ENCODE peak calls at places on chromosomes 1 and 21, in four cellular contexts. F, T, D and W are unnamed samples.

GRCh38 chr1:39540504-39541031 is 36.0 kb downstream of the PABPC4 start:
- DNase-seq in F (peak), T (peak), D (peak), W (peak)

GRCh38 chr21:19986396-19986795 is 1011.8 kb upstream of the NCAM2 start:
- DNase-seq in F (no peak), T (no peak), D (no peak), W (no peak)

GRCh38 chr1:37795340-37796110 is 1.9 kb downstream of the MANEAL start:
- DNase-seq in F (peak), T (no peak), D (no peak), W (no peak)

GRCh38 chr21:27831177-27831576 is 864.3 kb upstream of the ADAMTS5 start:
- DNase-seq in F (no peak), T (no peak), D (no peak), W (no peak)

GRCh38 chr1:56506314-56506743 is 73.0 kb downstream of the PLPP3 start:
- DNase-seq in F (no peak), T (no peak), D (no peak), W (no peak)

GRCh38 chr1:21278898-21279819 is 11.1 kb downstream of the ECE1 start:
- DNase-seq in F (no peak), T (no peak), D (no peak), W (peak)

GRCh38 chr1:16175610-16176553 is 20.0 kb upstream of the EPHA2 start:
- DNase-seq in F (peak), T (peak), D (peak), W (peak)

GRCh38 chr1:223504741-223505140 is 111.5 kb downstream of the CCDC185 start:
- DNase-seq in F (peak), T (peak), D (no peak), W (no peak)

GRCh38 chr1:23577056-23577985 is 18.0 kb upstream of the ID3 start:
- DNase-seq in F (no peak), T (peak), D (no peak), W (peak)

GRCh38 chr21:22898061-22898460 is 1899.9 kb downstream of the NCAM2 start:
- DNase-seq in F (no peak), T (no peak), D (no peak), W (no peak)

GRCh38 chr21:25179116-25179515 is 428.2 kb downstream of the MRPL39 start:
- DNase-seq in F (no peak), T (peak), D (no peak), W (no peak)

GRCh38 chr1:78284354-78284753 is 206.4 kb upstream of the PTGFR start:
- DNase-seq in F (no peak), T (no peak), D (peak), W (no peak)

GRCh38 chr1:216983823-216984222 is 260.6 kb upstream of the ESRRG start:
- DNase-seq in F (no peak), T (no peak), D (no peak), W (no peak)

GRCh38 chr1:182725264-182725965 is 41.0 kb upstream of the RGS8 start:
- DNase-seq in F (no peak), T (no peak), D (no peak), W (no peak)

GRCh38 chr1:181083842-181084605 is 4.5 kb upstream of the IER5 start:
- DNase-seq in F (peak), T (no peak), D (no peak), W (no peak)

GRCh38 chr1:19737413-19737812 is 62.3 kb downstream of the TMCO4 start:
- DNase-seq in F (no peak), T (no peak), D (no peak), W (no peak)

GRCh38 chr1:22641906-22642636 is 1.4 kb upstream of the C1QC start:
- DNase-seq in F (peak), T (no peak), D (peak), W (peak)

GRCh38 chr1:69929278-69930057 is 275.9 kb downstream of the LRRC40 start:
- DNase-seq in F (no peak), T (no peak), D (no peak), W (no peak)

GRCh38 chr1:232983817-232984567 is 33.6 kb downstream of the NTPCR start:
- DNase-seq in F (no peak), T (no peak), D (no peak), W (no peak)

GRCh38 chr1:79128726-79129125 is 122.2 kb upstream of the ADGRL4 start:
- DNase-seq in F (no peak), T (peak), D (no peak), W (no peak)

GRCh38 chr1:153509729-153510354 is 25.9 kb downstream of the S100A6 start:
- DNase-seq in F (peak), T (no peak), D (no peak), W (no peak)

GRCh38 chr1:104294259-104294658 is 544.6 kb downstream of the AMY1C start:
- DNase-seq in F (no peak), T (no peak), D (no peak), W (no peak)

GRCh38 chr1:111274653-111275052 is 16.0 kb upstream of the CHIA start:
- DNase-seq in F (no peak), T (no peak), D (no peak), W (no peak)

GRCh38 chr1:52460686-52461085 is 56.3 kb downstream of the PRPF38A start:
- DNase-seq in F (no peak), T (no peak), D (no peak), W (no peak)

GRCh38 chr21:38377165-38378093 is 120.6 kb downstream of the KCNJ15 start:
- DNase-seq in F (no peak), T (no peak), D (peak), W (no peak)

GRCh38 chr1:230495891-230496385 is 69.8 kb upstream of the PGBD5 start:
- DNase-seq in F (no peak), T (no peak), D (peak), W (no peak)

GRCh38 chr1:208000001-208000400 is 89.1 kb upstream of the CD34 start:
- DNase-seq in F (no peak), T (no peak), D (peak), W (no peak)

GRCh38 chr1:9629445-9630201 is 21.9 kb upstream of the PIK3CD start:
- DNase-seq in F (peak), T (no peak), D (no peak), W (no peak)

GRCh38 chr1:147723691-147724323 is 36.6 kb downstream of the GJA5 start:
- DNase-seq in F (peak), T (no peak), D (no peak), W (no peak)

GRCh38 chr1:34739613-34740012 is 15.2 kb upstream of the GJB5 start:
- DNase-seq in F (no peak), T (no peak), D (no peak), W (no peak)

GRCh38 chr1:231818342-231818741 is 191.8 kb downstream of the DISC1 start:
- DNase-seq in F (no peak), T (no peak), D (peak), W (no peak)

GRCh38 chr1:203126151-203126865 is 1.2 kb upstream of the ADORA1 start:
- DNase-seq in F (no peak), T (no peak), D (peak), W (peak)
- TF ChIP-seq CTCF in F (peak), T (peak), D (peak), W (peak)

GRCh38 chr1:218348628-218349185 is 3.6 kb downstream of the TGFB2 start:
- DNase-seq in F (no peak), T (no peak), D (no peak), W (no peak)

GRCh38 chr1:218349365-218350021 is 4.4 kb downstream of the TGFB2 start:
- DNase-seq in F (no peak), T (no peak), D (no peak), W (no peak)

GRCh38 chr1:218346391-218347204 is 1.5 kb downstream of the TGFB2 start:
- DNase-seq in F (no peak), T (no peak), D (no peak), W (peak)

GRCh38 chr1:218347316-218347712 is 2.2 kb downstream of the TGFB2 start:
- DNase-seq in F (no peak), T (no peak), D (no peak), W (no peak)

GRCh38 chr1:218347713-218348627 is 2.8 kb downstream of the TGFB2 start:
- DNase-seq in F (no peak), T (no peak), D (no peak), W (no peak)
- H3K27ac ChIP-seq in F (peak), T (peak), D (peak), W (peak)

DNA sequence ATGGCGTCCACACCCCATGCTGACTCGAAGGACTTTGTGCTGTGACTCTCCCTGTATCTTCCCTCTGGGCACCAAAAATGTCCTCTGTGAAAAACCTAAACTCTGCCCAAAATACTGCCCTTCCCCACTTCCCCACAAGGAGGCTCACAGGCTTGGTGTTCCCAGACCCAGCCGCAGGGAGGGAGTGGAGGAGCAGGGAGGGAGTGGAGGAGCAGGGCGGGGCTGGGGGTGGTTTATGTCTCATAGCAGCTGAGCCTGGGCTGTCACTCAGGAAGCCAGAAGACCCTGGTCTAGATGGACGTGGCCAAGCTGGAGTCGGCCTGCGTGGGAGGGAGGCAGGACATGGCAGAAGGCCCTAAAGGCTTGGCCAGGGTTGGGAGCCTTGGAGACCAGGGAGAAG is 461.7 kb downstream of the PTPRU start:
- DNase-seq in F (no peak), T (no peak), D (no peak), W (no peak)
- TF ChIP-seq CTCF in F (peak), T (peak), D (no peak), W (no peak)

GRCh38 chr1:35888255-35888654 is 5.2 kb downstream of the AGO1 start:
- DNase-seq in F (no peak), T (no peak), D (no peak), W (no peak)

GRCh38 chr1:35884934-35885333 is 1.9 kb downstream of the AGO1 start:
- DNase-seq in F (no peak), T (no peak), D (no peak), W (no peak)

GRCh38 chr1:35887508-35887907 is 4.5 kb downstream of the AGO1 start:
- DNase-seq in F (no peak), T (no peak), D (no peak), W (no peak)

GRCh38 chr1:35885961-35886558 is 3.1 kb downstream of the AGO1 start:
- DNase-seq in F (no peak), T (no peak), D (no peak), W (no peak)

DNA sequence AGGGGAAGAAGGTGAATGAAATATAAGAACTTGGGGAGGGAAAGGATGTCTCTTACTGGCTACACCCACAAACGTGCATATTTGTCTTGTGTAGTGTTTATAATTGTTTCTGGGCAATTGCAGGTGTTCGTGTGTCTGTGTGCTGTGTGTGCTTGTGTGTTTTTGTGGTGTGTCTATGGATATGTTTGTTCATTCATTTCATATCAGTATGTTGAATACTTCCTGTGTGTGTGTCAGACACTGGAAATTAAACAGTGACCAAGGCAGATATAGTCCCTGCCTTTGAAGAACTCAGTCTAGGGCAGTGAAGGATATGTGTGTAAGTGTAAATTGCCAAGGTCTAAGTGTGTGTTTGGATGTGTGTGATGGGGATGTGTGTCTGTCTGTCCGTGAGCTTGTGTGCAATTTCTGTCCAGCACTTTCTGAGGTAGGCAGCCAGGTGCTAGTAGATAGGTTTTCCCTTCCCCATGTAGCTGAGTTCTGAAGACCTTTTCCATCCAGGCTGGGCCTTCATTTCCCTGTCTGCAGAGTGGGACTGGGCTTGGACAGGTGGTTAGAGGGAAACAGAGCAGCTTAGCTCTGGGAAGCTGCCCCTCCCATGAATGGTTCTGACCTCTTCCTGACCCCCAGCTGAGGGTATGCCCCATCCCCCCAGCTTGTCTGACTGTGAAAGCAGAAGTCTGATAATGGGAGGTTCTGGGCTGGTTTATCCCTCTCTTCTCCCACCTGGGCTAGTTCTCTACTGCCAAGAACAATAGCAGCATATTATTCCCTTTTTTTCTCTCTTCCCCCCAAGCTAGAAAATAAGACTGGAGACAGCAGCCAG is 3.8 kb downstream of the AGO1 start:
- DNase-seq in F (no peak), T (no peak), D (no peak), W (no peak)
- H3K27ac ChIP-seq in F (no peak), T (no peak), D (peak), W (no peak)

GRCh38 chr21:32916522-32917099 is 109.1 kb upstream of the OLIG2 start:
- DNase-seq in F (no peak), T (no peak), D (no peak), W (no peak)
- TF ChIP-seq CTCF in F (no peak), T (peak), D (no peak), W (no peak)

GRCh38 chr1:59556802-59557548 is 257.8 kb upstream of the HOOK1 start:
- DNase-seq in F (no peak), T (no peak), D (no peak), W (no peak)
- H3K27ac ChIP-seq in F (no peak), T (no peak), D (no peak), W (no peak)

DNA sequence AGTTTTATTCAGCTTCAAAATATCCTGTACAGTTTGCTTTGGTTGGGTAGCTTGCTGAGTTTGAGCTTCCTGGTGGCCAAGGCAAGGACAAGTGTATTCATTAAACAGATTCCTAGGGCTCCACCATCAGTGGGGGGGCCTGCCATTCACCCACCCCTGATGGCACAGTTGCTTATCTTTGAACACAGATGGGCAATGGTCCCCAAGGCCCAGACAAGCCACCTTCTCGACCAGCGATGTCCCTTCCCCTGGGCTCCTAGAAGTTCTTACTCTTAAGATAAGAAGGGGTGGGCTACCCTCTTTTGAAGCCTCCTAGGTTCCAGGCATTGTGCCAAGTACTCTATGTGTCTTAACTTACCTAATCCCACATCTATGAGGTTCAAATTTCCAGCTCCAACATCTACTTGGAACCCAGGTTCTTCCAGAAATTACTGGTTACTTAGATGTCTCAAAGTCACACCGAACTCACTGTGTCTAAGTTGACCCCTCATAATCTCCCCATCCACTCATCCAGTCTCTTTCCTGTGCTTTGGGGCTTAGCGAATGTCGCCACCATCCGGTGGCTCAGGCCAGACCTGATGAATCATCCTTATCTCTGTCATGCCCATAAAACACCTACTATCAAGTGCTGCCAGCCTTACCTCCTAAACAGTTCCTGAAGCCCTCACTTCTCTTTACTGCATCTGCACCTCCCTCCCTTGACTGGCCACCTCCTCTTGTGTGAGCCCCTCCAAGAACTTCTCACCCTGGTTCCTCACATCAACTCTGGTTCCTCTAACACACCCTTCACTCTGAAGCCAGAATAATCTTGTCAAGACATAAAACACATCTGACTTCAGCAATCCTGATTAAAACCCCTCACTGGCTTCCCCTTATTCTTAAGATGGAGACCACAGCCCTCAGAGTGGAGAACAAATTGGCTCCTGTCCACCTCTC is 50.1 kb downstream of the KLHDC7A start:
- DNase-seq in F (no peak), T (no peak), D (peak), W (peak)
- TF ChIP-seq CTCF in F (no peak), T (no peak), D (no peak), W (no peak)